ENCODE peak calls at places on chromosomes 12 and 14, in seven cellular contexts. R, N, U, B, A, W and X are unnamed samples.

GRCh38 chr12:10722502-10722904 is 620 bp downstream of the YBX3 start:
- DNase-seq in R (peak), U (peak), A (peak), W (peak), N (no peak), B (no peak), X (peak)

GRCh38 chr12:2075558-2076195 is 22.9 kb downstream of the CACNA1C start:
- DNase-seq in B (no peak), N (no peak), U (no peak), A (no peak), R (no peak), W (no peak), X (no peak)

GRCh38 chr12:93664573-93665138 is 12.5 kb upstream of the CRADD start:
- DNase-seq in W (no peak), R (peak), N (no peak), U (no peak), B (no peak), A (peak), X (no peak)

GRCh38 chr14:94412671-94413638 is 24.6 kb upstream of the SERPINA1 start:
- DNase-seq in U (no peak), W (no peak), B (peak), R (no peak), A (no peak), N (peak), X (no peak)

GRCh38 chr14:67268456-67269115 is 27.4 kb downstream of the PALS1 start:
- DNase-seq in U (peak), N (peak), W (peak), A (peak), B (peak), R (peak), X (peak)

GRCh38 chr12:70849265-70849960 is 71.1 kb downstream of the PTPRR start:
- DNase-seq in B (no peak), N (peak), W (no peak), R (peak), U (no peak), A (peak), X (no peak)

GRCh38 chr12:125860672-125861288 is 795.5 kb downstream of the AACS start:
- DNase-seq in N (no peak), B (no peak), W (no peak), A (no peak), U (no peak), R (no peak), X (no peak)

GRCh38 chr14:90062852-90063539 is 1.2 kb downstream of the KCNK13 start:
- DNase-seq in U (peak), B (no peak), N (peak), A (no peak), W (no peak), R (no peak), X (no peak)

GRCh38 chr12:124259168-124260066 is 35.5 kb upstream of the RFLNA start:
- DNase-seq in B (no peak), R (no peak), N (no peak), W (peak), U (no peak), A (peak), X (no peak)

GRCh38 chr14:90820958-90821357 is 4.7 kb upstream of the TTC7B start:
- DNase-seq in N (no peak), B (no peak), U (no peak), A (no peak), R (peak), W (no peak), X (no peak)

GRCh38 chr14:101113108-101113612 is 209.6 kb upstream of the RTL1 start:
- DNase-seq in U (peak), N (no peak), W (no peak), A (no peak), B (no peak), R (no peak), X (no peak)

GRCh38 chr12:5047094-5047493 is 3.4 kb downstream of the KCNA5 start:
- DNase-seq in U (no peak), N (no peak), A (no peak), B (no peak), W (no peak), R (no peak), X (no peak)

GRCh38 chr14:89324501-89325298 is 92.3 kb downstream of the FOXN3 start:
- DNase-seq in W (no peak), N (no peak), A (no peak), U (no peak), R (no peak), B (no peak), X (no peak)

GRCh38 chr14:68891851-68892660 is 87.0 kb downstream of the ACTN1 start:
- DNase-seq in A (peak), R (peak), W (no peak), B (no peak), U (no peak), N (peak), X (no peak)

GRCh38 chr12:52126605-52127578 is 47.4 kb downstream of the SMIM41 start:
- DNase-seq in U (no peak), B (no peak), W (no peak), N (no peak), A (no peak), R (peak), X (no peak)

GRCh38 chr12:52253391-52254179 is 20.5 kb downstream of the KRT7 start:
- DNase-seq in N (no peak), R (no peak), U (no peak), A (no peak), B (no peak), W (no peak), X (no peak)

GRCh38 chr12:56933826-56934625 is at the start of gene SDR9C7:
- DNase-seq in R (no peak), B (peak), U (peak), W (no peak), A (no peak), N (no peak), X (no peak)

GRCh38 chr14:81728447-81728846 is 194.8 kb upstream of the SEL1L start:
- DNase-seq in U (no peak), R (no peak), A (no peak), N (no peak), B (no peak), W (no peak), X (no peak)

GRCh38 chr12:62692884-62693283 is 226.3 kb downstream of the MON2 start:
- DNase-seq in N (no peak), B (no peak), A (peak), U (no peak), R (peak), W (peak), X (no peak)

GRCh38 chr14:30354439-30354838 is 204.5 kb upstream of the G2E3 start:
- DNase-seq in N (peak), A (no peak), B (no peak), W (no peak), U (no peak), R (no peak), X (no peak)

GRCh38 chr14:105430535-105430934 is 10.9 kb downstream of the MTA1 start:
- DNase-seq in U (no peak), B (no peak), N (no peak), A (peak), W (no peak), R (peak), X (no peak)

GRCh38 chr14:105151838-105152793 is 16.5 kb downstream of the JAG2 start:
- DNase-seq in R (no peak), U (no peak), B (no peak), A (no peak), W (no peak), N (no peak), X (no peak)

GRCh38 chr12:93803408-93803807 is 126.2 kb downstream of the CRADD start:
- DNase-seq in R (peak), A (no peak), B (no peak), N (no peak), U (no peak), W (no peak), X (no peak)

GRCh38 chr12:46219892-46220655 is 48.8 kb downstream of the SLC38A1 start:
- DNase-seq in B (no peak), R (peak), W (peak), U (no peak), N (peak), A (peak), X (no peak)

GRCh38 chr12:5197127-5197526 is 153.4 kb downstream of the KCNA5 start:
- DNase-seq in N (no peak), B (no peak), A (no peak), U (no peak), R (peak), W (no peak), X (no peak)

GRCh38 chr12:54879579-54879978 is 25.3 kb downstream of the MUCL1 start:
- DNase-seq in A (no peak), U (no peak), W (no peak), B (no peak), R (no peak), N (no peak), X (no peak)

GRCh38 chr12:78018146-78018910 is 187.6 kb downstream of the NAV3 start:
- DNase-seq in U (no peak), N (no peak), W (no peak), A (peak), B (no peak), R (peak), X (peak)

GRCh38 chr14:106491851-106492250 is 965.5 kb downstream of the TMEM121 start:
- DNase-seq in W (no peak), B (no peak), N (peak), R (no peak), A (no peak), U (peak), X (no peak)

GRCh38 chr12:91098942-91099341 is 12.4 kb downstream of the LUM start:
- DNase-seq in W (peak), R (peak), U (no peak), A (peak), B (no peak), N (no peak), X (no peak)

DNA sequence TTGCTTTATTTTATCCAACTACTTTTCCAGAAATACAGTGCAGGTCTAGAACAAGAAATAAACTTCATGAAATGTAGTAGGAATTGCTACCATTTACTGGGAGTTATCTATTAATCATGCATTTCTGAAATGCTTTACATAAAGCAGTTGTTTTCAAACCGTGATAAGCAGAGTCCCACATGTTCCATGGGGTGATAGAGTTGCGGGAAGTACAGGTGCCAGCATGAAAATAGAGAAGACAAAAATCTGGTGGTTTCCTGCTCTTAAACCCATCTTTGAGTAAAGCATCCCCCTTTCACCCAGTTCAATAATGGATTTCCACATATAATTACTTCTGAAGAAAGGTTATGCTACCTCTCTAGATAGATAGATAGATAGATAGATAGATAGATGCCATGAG is 123.7 kb upstream of the PDZRN4 start:
- DNase-seq in B (no peak), U (no peak), R (no peak), W (peak), N (no peak), A (no peak), X (no peak)
- H3K18ac ChIP-seq in B (no peak), U (no peak), R (no peak), W (no peak), N (no peak), A (no peak), X (no peak)

DNA sequence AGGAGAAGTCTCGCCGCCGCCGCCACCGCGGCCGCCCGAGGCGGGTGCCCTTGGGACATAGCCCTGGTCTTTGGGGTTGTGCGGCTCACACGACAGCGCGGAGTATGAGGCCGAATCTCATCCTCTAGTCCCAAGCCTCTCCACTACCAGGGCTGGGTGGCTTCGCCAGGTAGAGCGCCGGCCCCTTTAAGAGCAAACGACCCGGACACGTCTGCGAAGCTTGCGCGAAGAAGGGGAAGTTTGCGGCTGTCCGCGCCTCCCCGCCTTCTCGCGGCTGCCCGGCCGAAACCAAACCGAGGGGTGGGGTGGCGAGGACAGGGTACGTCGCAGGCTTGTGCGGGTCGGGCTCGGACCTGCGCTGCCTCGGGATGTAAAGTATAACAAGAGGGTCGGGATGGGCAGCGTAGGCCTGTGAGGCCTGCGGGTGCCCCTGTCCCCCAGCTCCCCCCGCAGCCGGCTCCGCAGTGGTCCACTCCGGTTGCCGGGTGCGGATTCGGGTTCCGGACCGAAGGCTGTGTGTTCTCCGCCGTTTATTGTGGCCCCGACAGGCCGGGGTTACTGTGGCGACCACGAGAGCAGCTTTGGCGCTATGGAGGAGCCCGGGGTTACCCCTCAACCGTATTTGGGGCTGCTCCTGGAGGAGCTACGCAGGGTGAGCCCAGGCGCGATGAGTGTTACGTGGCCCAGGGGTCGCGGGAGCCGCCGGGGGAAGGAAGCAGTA is 33.3 kb downstream of the MIA2 start:
- DNase-seq in B (peak), A (peak), U (peak), R (peak), W (peak), N (peak), X (peak)
- H3K18ac ChIP-seq in B (peak), A (peak), U (peak), R (peak), W (peak), N (peak), X (peak)

DNA sequence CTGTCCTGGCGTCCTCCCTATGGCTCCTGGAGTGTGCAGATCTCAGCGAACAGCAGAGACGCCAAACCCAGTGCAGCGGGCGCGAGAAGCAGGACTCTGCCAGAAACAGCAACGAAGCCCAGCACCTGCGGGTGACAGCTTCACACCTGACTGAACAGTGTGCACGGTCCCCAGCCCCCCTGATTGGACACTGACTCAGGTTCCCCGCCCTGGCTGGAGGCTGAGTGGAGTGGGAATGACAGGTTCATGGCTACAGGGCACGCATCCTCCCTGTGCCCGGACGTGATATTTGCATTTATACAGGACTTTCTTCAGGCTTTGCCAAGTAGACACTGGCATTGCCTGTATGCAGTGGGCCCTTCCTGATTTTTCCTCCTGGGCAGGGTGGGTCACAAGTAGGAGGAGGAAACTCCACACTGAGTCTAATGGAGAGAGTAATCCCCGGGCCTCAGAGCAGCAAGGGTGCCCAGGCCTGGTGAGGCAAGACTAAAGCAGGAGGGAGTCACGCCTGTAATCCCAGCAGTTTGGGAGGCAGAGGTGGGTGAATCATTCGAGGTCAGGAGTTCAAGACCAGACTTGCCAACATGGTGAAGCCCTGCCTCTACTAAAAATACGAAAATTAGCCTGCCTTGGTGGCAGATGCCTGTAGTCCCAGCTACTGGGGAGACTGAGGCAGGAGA is 71.6 kb downstream of the ASCL4 start:
- DNase-seq in W (no peak), B (no peak), U (no peak), R (no peak), N (no peak), A (no peak), X (no peak)
- H3K18ac ChIP-seq in W (no peak), B (no peak), U (no peak), R (no peak), N (no peak), A (no peak), X (no peak)

DNA sequence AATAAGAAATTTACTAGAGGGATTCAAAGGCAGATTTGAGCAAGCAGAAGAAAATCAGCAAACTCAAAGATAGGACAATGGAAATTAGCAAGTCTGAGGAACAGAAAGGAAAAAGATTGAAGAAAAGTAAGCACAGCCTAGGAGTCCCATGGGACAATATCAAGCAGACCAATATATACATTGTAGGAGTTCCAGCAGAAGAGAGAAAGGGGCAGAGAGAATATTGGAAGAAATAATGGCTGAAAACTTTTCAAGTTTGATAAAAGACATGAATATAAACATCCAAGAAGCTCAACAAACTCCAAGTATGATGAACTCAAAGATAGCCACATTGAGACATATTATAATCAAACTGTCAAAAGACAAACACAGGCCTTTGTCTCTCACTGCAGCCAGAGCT is 25.2 kb downstream of the ATP23 start:
- DNase-seq in A (no peak), R (no peak), U (no peak), W (no peak), B (no peak), N (no peak), X (no peak)
- H3K18ac ChIP-seq in A (no peak), R (no peak), U (no peak), W (no peak), B (no peak), N (no peak), X (no peak)

GRCh38 chr12:109033239-109034196 is 12.7 kb upstream of the SVOP start:
- DNase-seq in A (no peak), B (no peak), N (no peak), W (no peak), U (peak), R (no peak), X (no peak)
- H3K18ac ChIP-seq in A (no peak), B (no peak), N (no peak), W (no peak), U (no peak), R (no peak), X (no peak)

DNA sequence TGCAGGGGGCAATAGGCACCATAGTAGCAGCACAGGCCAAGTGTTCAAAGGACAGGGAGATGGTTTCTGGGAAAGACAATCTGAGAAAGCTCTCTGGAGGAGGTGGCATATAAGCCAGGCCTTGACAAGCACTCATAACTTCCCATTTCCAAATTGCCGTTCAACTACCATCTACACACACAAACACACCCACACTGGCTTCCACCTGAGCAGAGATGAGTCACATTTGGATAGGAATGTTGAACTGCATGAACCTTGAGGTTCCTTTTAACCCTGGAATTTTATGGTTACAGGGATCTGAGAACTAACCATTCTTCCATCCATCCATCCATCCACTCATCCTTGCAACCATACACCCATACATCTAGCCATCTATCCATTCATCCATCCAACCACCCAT is 86.6 kb downstream of the KSR2 start:
- DNase-seq in U (no peak), B (no peak), N (no peak), W (no peak), A (no peak), R (no peak), X (no peak)
- H3K18ac ChIP-seq in U (no peak), B (no peak), N (no peak), W (no peak), A (no peak), R (no peak), X (no peak)

GRCh38 chr12:3935078-3935477 is 61.9 kb upstream of the PARP11 start:
- DNase-seq in U (no peak), N (no peak), A (no peak), W (no peak), R (no peak), B (no peak), X (no peak)
- H3K18ac ChIP-seq in U (no peak), N (no peak), A (no peak), W (no peak), R (no peak), B (no peak), X (no peak)

GRCh38 chr14:93207468-93208308 is 632 bp downstream of the UBR7 start:
- DNase-seq in R (peak), N (peak), B (no peak), U (peak), A (peak), W (no peak), X (peak)
- H3K18ac ChIP-seq in R (no peak), N (peak), B (peak), U (peak), A (no peak), W (peak), X (peak)

GRCh38 chr12:47886471-47887240 is 18.1 kb downstream of the VDR start:
- DNase-seq in U (no peak), W (no peak), B (no peak), N (no peak), R (peak), A (no peak), X (no peak)
- H3K18ac ChIP-seq in U (no peak), W (no peak), B (no peak), N (no peak), R (no peak), A (no peak), X (no peak)